ENCODE peak calls at places on chromosome 20, in six cellular contexts. L is left lung, W is heart left ventricle, Z is IMR-90, A is ovary, H is endodermal cell. C is an unnamed sample. For H3K9me3, the result is how much of the 10 kb centered on the place peaks cover.

GRCh38 chr20:4548552-4548951 is 173.2 kb upstream of the PRND start:
- DNase-seq in H (no peak), L (no peak), A (no peak), Z (no peak), W (no peak), C (no peak)

GRCh38 chr20:38825901-38826625 is 20.6 kb downstream of the PPP1R16B start:
- DNase-seq in W (no peak), L (no peak), Z (peak), A (no peak), H (peak), C (no peak)

GRCh38 chr20:60993647-60994046 is 258.4 kb upstream of the CDH4 start:
- DNase-seq in Z (peak), A (no peak), H (peak), W (no peak), L (no peak), C (no peak)

GRCh38 chr20:13199279-13199678 is 21.8 kb upstream of the ISM1 start:
- DNase-seq in Z (no peak), H (no peak), L (no peak), W (no peak), A (no peak), C (no peak)

GRCh38 chr20:62933966-62934365 is 4.0 kb upstream of the GID8 start:
- DNase-seq in H (peak), Z (no peak), L (no peak), A (no peak), W (no peak), C (no peak)

GRCh38 chr20:51634257-51634656 is 91.7 kb upstream of the NFATC2 start:
- DNase-seq in L (no peak), Z (peak), H (no peak), A (no peak), W (no peak), C (no peak)

GRCh38 chr20:20318318-20319161 is 49.4 kb upstream of the INSM1 start:
- DNase-seq in W (no peak), A (no peak), L (no peak), Z (no peak), H (no peak), C (no peak)

GRCh38 chr20:6388666-6389197 is 265.9 kb upstream of the FERMT1 start:
- DNase-seq in W (no peak), A (no peak), Z (no peak), H (no peak), L (no peak), C (no peak)

GRCh38 chr20:9344080-9344920 is 170.1 kb upstream of the LAMP5 start:
- DNase-seq in L (no peak), H (no peak), A (no peak), Z (peak), W (peak), C (no peak)

GRCh38 chr20:20736303-20736702 is 23.9 kb upstream of the RALGAPA2 start:
- DNase-seq in L (no peak), H (no peak), Z (no peak), A (no peak), W (no peak), C (no peak)

GRCh38 chr20:1721687-1722512 is 64.3 kb upstream of the SIRPG start:
- DNase-seq in Z (no peak), A (no peak), H (peak), W (no peak), L (no peak), C (no peak)

GRCh38 chr20:23084845-23085355 is 1.2 kb downstream of the CD93 start:
- DNase-seq in A (no peak), W (no peak), L (no peak), Z (no peak), H (no peak), C (no peak)

GRCh38 chr20:36645998-36646397 is at the start of gene SLA2:
- DNase-seq in A (no peak), L (no peak), H (no peak), W (peak), Z (no peak), C (no peak)

GRCh38 chr20:63025534-63026331 is 19.0 kb upstream of the BHLHE23 start:
- DNase-seq in H (no peak), L (peak), W (no peak), A (peak), Z (peak), C (no peak)

GRCh38 chr20:63633732-63634131 is 6.8 kb upstream of the GMEB2 start:
- DNase-seq in Z (no peak), H (no peak), W (no peak), L (no peak), A (no peak), C (no peak)

GRCh38 chr20:44495802-44496481 is 20.3 kb downstream of the TTPAL start:
- DNase-seq in W (no peak), H (no peak), L (no peak), Z (peak), A (no peak), C (no peak)

GRCh38 chr20:25402583-25402982 is 4.9 kb upstream of the GINS1 start:
- DNase-seq in H (peak), A (no peak), Z (no peak), W (no peak), L (no peak), C (no peak)

GRCh38 chr20:43992885-43993284 is 78.2 kb downstream of the TOX2 start:
- DNase-seq in A (no peak), W (peak), H (no peak), Z (no peak), L (no peak), C (no peak)

GRCh38 chr20:37764333-37764935 is 70.6 kb downstream of the CTNNBL1 start:
- DNase-seq in A (no peak), W (no peak), H (no peak), L (no peak), Z (no peak), C (no peak)

GRCh38 chr20:62780696-62781095 is 15.6 kb upstream of the MRGBP start:
- DNase-seq in L (no peak), W (no peak), H (no peak), A (no peak), Z (no peak), C (no peak)

GRCh38 chr20:49280463-49281058 is 2.7 kb upstream of the ZNFX1 start:
- DNase-seq in A (no peak), H (no peak), W (no peak), Z (no peak), L (no peak), C (no peak)
- H3K9me3 ChIP-seq in A (under half), H (under half), W (under half), Z (under half), L (under half), C (under half)

DNA sequence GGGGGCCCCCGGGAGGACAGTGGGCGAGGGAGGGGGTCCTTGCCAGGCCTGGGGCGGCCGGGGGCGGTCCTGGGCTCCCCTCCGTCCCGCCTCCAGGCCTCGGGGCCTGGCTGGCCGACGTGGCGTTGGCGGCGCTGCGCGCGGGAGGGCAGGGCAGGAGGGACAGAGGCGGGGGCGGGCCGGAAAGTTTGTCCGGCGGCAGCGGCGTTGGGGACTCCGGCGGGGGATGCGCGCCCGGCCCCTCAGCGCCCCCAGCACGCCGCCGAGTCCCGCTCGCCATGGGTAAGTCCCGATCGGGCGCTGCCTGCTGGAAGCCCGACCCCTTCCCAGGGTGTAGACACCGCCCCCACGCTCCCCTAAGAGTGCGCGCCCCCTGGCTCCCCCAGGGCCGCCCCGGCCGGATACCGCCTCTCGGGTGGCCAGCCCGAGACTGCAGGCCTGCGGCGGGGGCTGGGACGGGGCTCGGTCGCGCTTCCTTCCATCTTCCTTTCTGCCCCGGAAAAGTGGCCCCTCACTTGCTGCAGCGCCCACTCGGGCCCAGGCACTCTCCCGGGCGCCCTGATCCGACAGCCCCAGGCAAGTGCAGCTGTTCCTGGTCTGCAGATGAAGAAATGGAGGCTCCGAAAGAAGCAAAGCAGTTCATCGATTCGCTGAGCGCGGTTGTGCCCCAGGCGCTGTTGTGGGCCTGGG is at the start of gene SLC2A10:
- DNase-seq in A (peak), W (peak), Z (peak), H (peak), L (peak), C (no peak)
- TF ChIP-seq CTCF in A (no peak), W (peak), Z (peak), H (peak), L (no peak), C (peak)

GRCh38 chr20:50271201-50271600 is 80.6 kb downstream of the CEBPB start:
- DNase-seq in W (no peak), A (no peak), H (no peak), Z (no peak), L (no peak), C (no peak)
- H3K27ac ChIP-seq in W (no peak), A (no peak), H (no peak), Z (no peak), L (peak), C (no peak)

GRCh38 chr20:53738039-53738944 is 144.7 kb upstream of the ZNF217 start:
- DNase-seq in L (peak), A (peak), W (peak), H (peak), Z (peak), C (no peak)
- H3K9me3 ChIP-seq in L (under half), A (under half), W (under half), H (under half), Z (under half), C (under half)

GRCh38 chr20:47296950-47297349 is 59.5 kb downstream of the ZMYND8 start:
- DNase-seq in W (no peak), Z (no peak), A (no peak), L (no peak), H (no peak), C (no peak)
- TF ChIP-seq CTCF in W (peak), Z (no peak), A (no peak), L (no peak), H (peak), C (no peak)